ENCODE peak calls at places on chromosomes 2 and 18, in six cellular contexts. H is A673, G is HCT116, M is fibroblast of lung, W is mammary epithelial cell, D is neural progenitor cell. U is an unnamed sample.

GRCh38 chr18:69064063-69064462 is 266.2 kb downstream of the CCDC102B start:
- DNase-seq in H (no peak), D (no peak), W (no peak), G (no peak), M (no peak), U (no peak)

GRCh38 chr2:3423492-3424170 is 44.1 kb downstream of the TRAPPC12 start:
- DNase-seq in H (peak; percentile 72), W (peak; percentile 35), D (peak; percentile 63), G (peak; percentile 27), M (peak; percentile 6), U (peak; percentile 68)

GRCh38 chr2:1287427-1287826 is 125.8 kb upstream of the TPO start:
- DNase-seq in W (no peak), M (no peak), H (no peak), D (no peak), G (no peak), U (no peak)

GRCh38 chr2:173667415-173667814 is 297.8 kb downstream of the SP3 start:
- DNase-seq in D (no peak), H (no peak), M (no peak), G (peak; percentile 10), W (peak; percentile 60), U (peak; percentile 8)

GRCh38 chr2:230678451-230678850 is 34.2 kb upstream of the CAB39 start:
- DNase-seq in M (no peak), G (no peak), W (no peak), H (no peak), D (no peak), U (peak; percentile 16)

GRCh38 chr18:9689253-9689652 is 18.8 kb upstream of the RAB31 start:
- DNase-seq in W (no peak), H (no peak), M (no peak), G (no peak), D (no peak), U (no peak)

GRCh38 chr2:175309799-175310198 is 128.3 kb upstream of the ATP5MC3 start:
- DNase-seq in G (peak; percentile 16), H (peak; percentile 74), W (no peak), D (peak; percentile 55), M (peak; percentile 10), U (peak; percentile 67)

GRCh38 chr2:64787019-64787365 is 133.3 kb upstream of the SERTAD2 start:
- DNase-seq in W (no peak), G (no peak), D (no peak), H (no peak), M (no peak), U (no peak)

GRCh38 chr2:107402330-107402729 is 424.4 kb upstream of the RGPD4 start:
- DNase-seq in G (no peak), D (no peak), M (no peak), H (no peak), W (no peak), U (no peak)

GRCh38 chr2:1055014-1055595 is 104.5 kb downstream of the SNTG2 start:
- DNase-seq in W (peak; percentile 55), H (no peak), D (no peak), M (peak; percentile 96), G (no peak), U (no peak)

GRCh38 chr2:239445771-239446524 is 45.1 kb upstream of the HDAC4 start:
- DNase-seq in D (no peak), G (no peak), W (no peak), M (peak; percentile 29), H (no peak), U (no peak)

GRCh38 chr18:50924372-50924771 is 43.5 kb upstream of the ELAC1 start:
- DNase-seq in W (no peak), H (no peak), M (peak; percentile 27), G (no peak), D (no peak), U (no peak)

GRCh38 chr2:105134076-105134475 is 96.2 kb downstream of the MRPS9 start:
- DNase-seq in G (no peak), D (no peak), W (no peak), H (peak; percentile 8), M (peak; percentile 54), U (no peak)

GRCh38 chr2:49240608-49241007 is 86.3 kb upstream of the FSHR start:
- DNase-seq in W (no peak), M (peak; percentile 35), G (no peak), D (peak; percentile 8), H (no peak), U (no peak)

GRCh38 chr2:216683846-216684245 is 11.5 kb downstream of the IGFBP5 start:
- DNase-seq in W (peak; percentile 95), H (no peak), D (no peak), G (no peak), M (peak; percentile 76), U (no peak)

GRCh38 chr2:60313470-60314172 is 239.8 kb downstream of the BCL11A start:
- DNase-seq in M (no peak), G (no peak), D (no peak), W (no peak), H (no peak), U (no peak)

GRCh38 chr2:64730551-64731305 is 77.0 kb upstream of the SERTAD2 start:
- DNase-seq in W (peak; percentile 74), M (peak; percentile 85), H (peak; percentile 58), G (no peak), D (peak; percentile 54), U (peak; percentile 46)

GRCh38 chr2:196464311-196464710 is 175.2 kb upstream of the CCDC150 start:
- DNase-seq in W (no peak), M (no peak), H (no peak), D (no peak), G (no peak), U (no peak)

DNA sequence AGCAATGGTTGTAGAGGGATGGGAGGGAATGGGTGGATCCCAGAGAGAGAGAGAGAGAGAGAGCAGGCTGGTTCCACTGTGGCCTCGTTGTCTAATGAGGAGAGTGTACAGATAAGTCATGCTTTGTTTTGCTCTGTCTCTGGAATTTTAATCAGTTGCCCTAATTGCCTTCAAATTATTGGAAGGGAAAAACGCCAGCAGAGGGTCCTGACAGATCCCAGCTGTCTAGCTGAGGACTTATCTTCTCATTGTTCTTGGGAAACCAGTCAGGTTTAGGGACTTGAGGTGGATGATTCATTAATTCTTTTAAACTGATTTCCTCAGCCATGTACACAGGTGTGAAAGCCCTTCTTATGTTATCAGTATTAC is 58.5 kb downstream of the HPCAL1 start:
- DNase-seq in D (peak; percentile 52), H (peak; percentile 45), W (no peak), M (peak; percentile 65), G (no peak), U (no peak)
- TF ChIP-seq CTCF in D (no peak), H (no peak), W (no peak), M (no peak), G (no peak), U (no peak)

GRCh38 chr18:77023115-77023782 is 109.3 kb downstream of the MBP start:
- DNase-seq in W (no peak), G (no peak), D (no peak), M (no peak), H (no peak), U (no peak)

GRCh38 chr18:77020561-77020960 is 112.0 kb downstream of the MBP start:
- DNase-seq in G (no peak), H (no peak), D (no peak), M (no peak), W (no peak), U (no peak)

GRCh38 chr18:77021075-77021474 is 111.5 kb downstream of the MBP start:
- DNase-seq in M (no peak), H (no peak), D (no peak), G (no peak), W (no peak), U (no peak)

GRCh38 chr18:77022556-77022955 is 110.0 kb downstream of the MBP start:
- DNase-seq in G (no peak), D (no peak), W (no peak), M (no peak), H (no peak), U (no peak)

DNA sequence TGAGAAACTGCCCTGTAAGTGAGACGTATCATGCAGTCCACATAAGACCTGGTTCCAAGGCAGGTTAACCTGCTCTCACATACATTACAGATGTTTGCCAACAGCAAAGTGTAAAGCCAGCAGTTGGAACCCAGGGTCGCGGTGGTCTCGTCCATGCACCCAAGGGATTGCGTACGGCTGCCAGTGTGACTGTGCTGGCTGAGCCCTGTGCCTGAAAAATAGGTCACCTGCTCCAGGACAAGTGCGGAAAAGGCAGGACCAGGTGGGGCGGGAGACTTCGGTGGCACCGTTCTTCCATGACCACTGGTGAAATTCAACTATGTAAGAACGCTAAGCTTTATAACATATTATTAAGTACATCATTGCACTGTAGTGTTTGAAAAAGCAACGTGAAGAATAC is 110.5 kb downstream of the MBP start:
- DNase-seq in G (no peak), W (no peak), D (no peak), M (no peak), H (no peak), U (no peak)
- H3K27ac ChIP-seq in G (no peak overlapping the region), W (no peak overlapping the region), D (no peak overlapping the region), M (no peak overlapping the region), H (no peak overlapping the region), U (no peak overlapping the region)

DNA sequence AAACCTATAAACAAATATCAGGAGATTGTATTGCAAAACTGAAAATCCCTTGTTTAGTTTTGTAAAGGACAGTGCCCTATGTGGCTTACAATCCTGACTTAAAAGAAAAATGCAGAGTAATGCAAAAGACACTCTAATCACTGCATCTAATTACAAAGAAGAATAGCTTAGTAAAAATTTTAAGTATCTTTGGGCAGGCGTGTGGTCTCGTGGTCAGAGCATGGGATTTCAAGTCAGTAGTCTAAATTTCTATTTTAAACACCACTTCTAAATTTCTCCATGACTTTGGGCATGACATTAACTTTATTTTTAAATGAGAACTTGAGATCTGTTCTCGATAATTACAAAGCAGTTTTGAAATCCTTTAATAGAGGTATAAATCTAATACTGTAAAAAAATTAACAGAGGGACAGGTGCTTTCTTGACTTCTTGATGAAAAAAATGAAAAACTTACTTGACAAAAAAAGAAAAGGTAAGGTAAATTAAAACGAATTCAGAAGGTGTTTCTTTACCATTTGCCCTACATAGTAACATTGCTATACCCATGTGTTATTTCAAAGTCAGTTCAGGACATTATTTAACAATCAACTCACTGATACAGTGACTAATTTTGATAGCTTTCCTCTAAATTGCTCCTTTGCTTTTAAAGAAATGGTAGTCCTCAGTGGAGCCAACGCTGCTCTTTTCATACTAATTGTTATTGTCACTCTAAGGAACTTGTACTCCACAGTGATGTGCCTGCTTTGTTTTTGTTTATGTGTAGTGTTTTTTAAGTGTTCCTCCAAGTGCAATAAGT is 17.6 kb upstream of the FTCDNL1 start:
- DNase-seq in H (no peak), D (peak; percentile 10), W (no peak), G (no peak), M (no peak), U (no peak)
- TF ChIP-seq EZH2 in H (no peak), D (no peak), W (no peak), G (no peak), M (no peak), U (no peak)

DNA sequence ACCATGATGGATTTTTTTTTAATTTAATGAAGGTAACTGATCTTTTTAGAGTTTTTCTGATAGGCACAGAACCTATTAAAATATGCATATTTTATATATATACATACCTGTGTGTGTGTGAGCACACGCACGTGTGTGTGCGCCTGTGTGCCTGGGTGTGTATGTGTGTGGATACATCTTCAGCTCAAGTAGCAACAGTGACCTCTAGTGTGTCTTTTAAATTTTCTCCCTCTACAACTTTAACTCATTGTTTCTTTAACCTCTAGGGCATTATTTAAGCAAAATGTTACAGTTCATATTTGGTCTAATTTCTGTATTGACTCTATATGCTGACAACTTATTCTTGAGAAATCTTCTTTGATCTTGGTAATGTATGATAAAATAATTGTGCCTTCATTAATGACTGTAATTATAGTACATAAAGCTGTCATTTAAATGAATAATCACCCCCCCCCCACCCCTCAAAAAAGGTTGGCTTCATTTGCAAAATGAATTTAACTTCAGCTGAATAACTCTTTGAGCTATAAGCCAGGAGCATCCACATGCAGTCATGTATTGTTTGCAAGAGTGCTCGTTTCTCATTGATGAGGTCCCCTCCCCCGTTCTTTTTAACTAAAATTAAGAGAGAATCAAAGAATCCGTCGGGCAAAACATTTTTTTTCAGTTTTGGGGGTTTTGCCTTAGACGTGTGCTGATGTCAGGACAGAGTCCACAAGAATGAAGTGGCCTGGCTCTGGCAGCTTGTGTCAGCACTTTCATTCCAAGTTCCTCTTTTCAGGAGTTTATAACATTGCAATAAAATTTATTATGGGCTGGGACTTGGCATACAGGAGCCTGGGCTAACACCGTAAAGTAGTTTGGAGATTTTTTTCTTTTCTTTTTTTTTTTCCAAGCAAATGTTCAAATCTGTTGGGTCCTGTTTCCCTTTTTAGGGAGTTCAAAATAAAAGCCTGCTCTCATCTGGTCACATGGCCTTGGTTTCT is 80.0 kb downstream of the ETAA1 start:
- DNase-seq in D (peak; percentile 19), W (peak; percentile 41), H (peak; percentile 66), G (peak; percentile 12), M (peak; percentile 57), U (no peak)
- TF ChIP-seq CTCF in D (peak; percentile 54), W (peak; percentile 52), H (peak; percentile 67), G (peak; percentile 54), M (peak; percentile 39), U (peak; percentile 51)

U was measured in DND-41.